ENCODE peak calls at places on chromosomes 4 and X, in seven cellular contexts. E is posterior cingulate gyrus, U is nephron progenitor cell, C is progenitor cell of endocrine pancreas, H is SK-N-DZ, K is NCI-H1092 treated with DMSO at 0.1 percent for 48 hours, Y is cardiac muscle cell. P is an unnamed sample.

GRCh38 chrX:10576777-10577444 is 43.5 kb downstream of the MID1 start:
- DNase-seq in H (no peak), E (no peak), Y (no peak), U (no peak), K (no peak), C (no peak), P (no peak)

GRCh38 chr4:43481526-43481925 is 589.0 kb downstream of the GRXCR1 start:
- DNase-seq in Y (no peak), K (no peak), C (no peak), H (no peak), E (no peak), U (no peak), P (no peak)

GRCh38 chrX:149758068-149758714 is 15.7 kb upstream of the HSFX1 start:
- DNase-seq in C (no peak), Y (no peak), U (no peak), E (no peak), H (no peak), K (no peak), P (no peak)

GRCh38 chr4:54099287-54099958 is 540 bp upstream of the GSX2 start:
- DNase-seq in H (no peak), Y (peak), C (no peak), E (no peak), K (no peak), U (peak), P (no peak)

GRCh38 chr4:55543858-55544257 is 2.9 kb downstream of the CLOCK start:
- DNase-seq in E (no peak), Y (peak), C (no peak), H (no peak), U (no peak), K (peak), P (no peak)

GRCh38 chr4:1523907-1524636 is 117.8 kb upstream of the NKX1-1 start:
- DNase-seq in C (no peak), Y (no peak), K (no peak), E (peak), H (no peak), U (peak), P (no peak)

GRCh38 chr4:91963489-91963888 is 340.3 kb upstream of the GRID2 start:
- DNase-seq in K (no peak), U (no peak), C (no peak), Y (peak), E (peak), H (no peak), P (no peak)

GRCh38 chr4:147924604-147925412 is 192.9 kb downstream of the ARHGAP10 start:
- DNase-seq in U (peak), C (no peak), H (peak), K (no peak), E (peak), Y (peak), P (no peak)

GRCh38 chr4:21034728-21035127 is 334.5 kb downstream of the PACRGL start:
- DNase-seq in H (no peak), Y (no peak), K (no peak), E (no peak), C (no peak), U (no peak), P (no peak)

P was measured in AG04449.